ENCODE peak calls at places on chromosomes 16 and 17, in six cellular contexts. Q, O, V, J, Z and G are unnamed samples.

GRCh38 chr17:68432086-68432864 is 25.0 kb downstream of the WIPI1 start:
- DNase-seq in Q (peak), O (no peak), V (no peak), J (no peak), Z (no peak), G (no peak)

GRCh38 chr16:53945996-53946395 is 242.0 kb downstream of the FTO start:
- DNase-seq in Q (no peak), O (no peak), V (no peak), J (peak), Z (no peak), G (peak)

GRCh38 chr17:59845595-59846390 is 47.0 kb downstream of the TUBD1 start:
- DNase-seq in Q (peak), O (peak), V (no peak), J (peak), Z (no peak), G (peak)

GRCh38 chr17:39002991-39003715 is 36.0 kb upstream of the FBXO47 start:
- DNase-seq in Q (peak), O (peak), V (peak), J (peak), Z (peak), G (peak)

GRCh38 chr17:81523139-81524062 is 4.8 kb upstream of the FSCN2 start:
- DNase-seq in Q (no peak), O (no peak), V (no peak), J (peak), Z (no peak), G (peak)

GRCh38 chr16:17379121-17379571 is 91.6 kb downstream of the XYLT1 start:
- DNase-seq in Q (no peak), O (no peak), V (no peak), J (peak), Z (no peak), G (peak)

GRCh38 chr17:48597775-48598631 is 4.4 kb upstream of the HOXB5 start:
- DNase-seq in Q (peak), O (peak), V (no peak), J (peak), Z (peak), G (peak)

GRCh38 chr17:78258323-78259229 is 27.1 kb downstream of the TMEM235 start:
- DNase-seq in Q (peak), O (no peak), V (no peak), J (no peak), Z (peak), G (no peak)

GRCh38 chr17:13031718-13032350 is 14.0 kb upstream of the ELAC2 start:
- DNase-seq in Q (peak), O (peak), V (no peak), J (peak), Z (peak), G (peak)

GRCh38 chr17:36943250-36944220 is 5.2 kb upstream of the AATF start:
- DNase-seq in Q (peak), O (no peak), V (no peak), J (no peak), Z (no peak), G (peak)

GRCh38 chr16:70694088-70694487 is 8.2 kb upstream of the MTSS2 start:
- DNase-seq in Q (no peak), O (no peak), V (no peak), J (peak), Z (no peak), G (peak)

GRCh38 chr17:28760987-28761562 is 17.3 kb downstream of the TRAF4 start:
- DNase-seq in Q (no peak), O (peak), V (no peak), J (peak), Z (no peak), G (peak)

GRCh38 chr16:87392823-87393679 is 915 bp downstream of the MAP1LC3B start:
- DNase-seq in Q (peak), O (peak), V (no peak), J (peak), Z (no peak), G (peak)

GRCh38 chr17:5769936-5770335 is 185.6 kb upstream of the NLRP1 start:
- DNase-seq in Q (no peak), O (no peak), V (no peak), J (peak), Z (no peak), G (no peak)

GRCh38 chr16:268141-269053 is 7.3 kb downstream of the RGS11 start:
- DNase-seq in Q (no peak), O (peak), V (no peak), J (no peak), Z (no peak), G (no peak)

GRCh38 chr16:75710344-75710743 is 9.1 kb upstream of the DUXB start:
- DNase-seq in Q (no peak), O (no peak), V (no peak), J (no peak), Z (no peak), G (no peak)

GRCh38 chr17:43976956-43977837 is 23.5 kb upstream of the PYY start:
- DNase-seq in Q (no peak), O (no peak), V (no peak), J (no peak), Z (no peak), G (no peak)

GRCh38 chr16:52383071-52383470 is 163.9 kb downstream of the TOX3 start:
- DNase-seq in Q (no peak), O (no peak), V (no peak), J (no peak), Z (no peak), G (no peak)

GRCh38 chr17:76136276-76137025 is 4.6 kb downstream of the FOXJ1 start:
- DNase-seq in Q (no peak), O (no peak), V (no peak), J (no peak), Z (no peak), G (no peak)

GRCh38 chr16:77788196-77789084 is at the start of gene VAT1L:
- DNase-seq in Q (no peak), O (peak), V (no peak), J (peak), Z (no peak), G (peak)

GRCh38 chr16:77790964-77791363 is 2.6 kb downstream of the VAT1L start:
- DNase-seq in Q (no peak), O (no peak), V (no peak), J (no peak), Z (no peak), G (no peak)

GRCh38 chr16:77789085-77789611 is 784 bp downstream of the VAT1L start:
- DNase-seq in Q (no peak), O (no peak), V (no peak), J (no peak), Z (no peak), G (no peak)

GRCh38 chr16:77787452-77787851 is 912 bp upstream of the VAT1L start:
- DNase-seq in Q (no peak), O (no peak), V (no peak), J (no peak), Z (no peak), G (no peak)

DNA sequence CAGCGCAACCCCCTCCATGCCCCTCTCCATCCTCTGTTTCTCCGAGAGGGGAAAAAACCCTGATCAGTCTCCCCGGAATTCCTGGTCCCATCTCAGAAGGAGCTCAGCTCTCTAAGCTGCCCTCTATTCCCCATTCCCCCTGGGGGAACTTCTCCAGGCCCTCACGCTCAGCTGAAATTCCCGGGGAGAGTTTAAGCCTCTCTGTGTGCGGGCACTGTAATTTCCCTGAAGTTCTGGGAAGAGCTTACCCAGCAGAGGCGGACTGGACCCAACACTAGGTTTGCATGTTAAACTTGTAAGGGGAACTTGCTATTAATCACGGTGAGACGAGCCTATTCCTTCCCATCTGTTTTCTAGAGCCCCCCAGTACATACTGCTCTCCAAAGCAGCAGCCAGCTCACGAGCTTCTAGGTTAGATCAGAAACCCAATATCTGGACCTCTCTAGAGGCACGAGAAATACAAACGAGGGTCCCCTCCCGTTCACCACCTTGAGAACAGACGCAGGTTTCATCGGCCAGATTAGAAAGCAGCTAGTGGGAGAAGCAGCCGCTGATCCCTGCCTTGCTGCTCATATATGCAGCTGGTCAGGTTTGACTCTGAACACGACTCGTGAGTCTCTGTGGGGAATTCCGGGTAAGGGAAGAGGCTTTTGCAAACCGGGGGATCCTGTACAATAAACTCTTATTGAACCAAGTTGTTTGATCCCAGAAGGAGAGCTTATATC is 1.4 kb downstream of the VAT1L start:
- DNase-seq in Q (no peak), O (no peak), V (no peak), J (no peak), Z (no peak), G (peak)
- H3K4me3 ChIP-seq in Q (no peak), O (no peak), V (peak), J (peak), Z (no peak), G (peak)

GRCh38 chr16:20743591-20743990 is 2.0 kb upstream of the THUMPD1 start:
- DNase-seq in Q (no peak), O (no peak), V (no peak), J (no peak), Z (no peak), G (no peak)

GRCh38 chr16:20740901-20741491 is 622 bp downstream of the THUMPD1 start:
- DNase-seq in Q (peak), O (peak), V (peak), J (peak), Z (peak), G (peak)

GRCh38 chr16:20741555-20742285 is at the start of gene THUMPD1:
- DNase-seq in Q (peak), O (peak), V (peak), J (peak), Z (peak), G (peak)

GRCh38 chr16:20744922-20745440 is 3.4 kb upstream of the THUMPD1 start:
- DNase-seq in Q (no peak), O (no peak), V (no peak), J (no peak), Z (no peak), G (no peak)

GRCh38 chr16:20740007-20740883 is 1.4 kb downstream of the THUMPD1 start:
- DNase-seq in Q (no peak), O (peak), V (no peak), J (peak), Z (no peak), G (peak)
- TF ChIP-seq CTCF in Q (no peak), O (peak), V (no peak), J (peak), Z (peak), G (peak)

GRCh38 chr16:89653656-89654295 is 3.7 kb downstream of the CHMP1A start:
- DNase-seq in Q (no peak), O (no peak), V (no peak), J (no peak), Z (no peak), G (no peak)

GRCh38 chr16:89655062-89655643 is 2.4 kb downstream of the CHMP1A start:
- DNase-seq in Q (no peak), O (peak), V (no peak), J (no peak), Z (no peak), G (no peak)

GRCh38 chr16:89657442-89658220 is at the start of the genes CHMP1A and SPATA33:
- DNase-seq in Q (peak), O (peak), V (peak), J (peak), Z (peak), G (peak)

GRCh38 chr16:89658221-89658879 is 714 bp downstream of the SPATA33 start:
- DNase-seq in Q (no peak), O (peak), V (no peak), J (no peak), Z (no peak), G (no peak)

GRCh38 chr16:89656435-89657121 is 930 bp downstream of the CHMP1A start:
- DNase-seq in Q (no peak), O (no peak), V (no peak), J (no peak), Z (no peak), G (no peak)
- H3K4me3 ChIP-seq in Q (peak), O (peak), V (peak), J (peak), Z (peak), G (peak)

DNA sequence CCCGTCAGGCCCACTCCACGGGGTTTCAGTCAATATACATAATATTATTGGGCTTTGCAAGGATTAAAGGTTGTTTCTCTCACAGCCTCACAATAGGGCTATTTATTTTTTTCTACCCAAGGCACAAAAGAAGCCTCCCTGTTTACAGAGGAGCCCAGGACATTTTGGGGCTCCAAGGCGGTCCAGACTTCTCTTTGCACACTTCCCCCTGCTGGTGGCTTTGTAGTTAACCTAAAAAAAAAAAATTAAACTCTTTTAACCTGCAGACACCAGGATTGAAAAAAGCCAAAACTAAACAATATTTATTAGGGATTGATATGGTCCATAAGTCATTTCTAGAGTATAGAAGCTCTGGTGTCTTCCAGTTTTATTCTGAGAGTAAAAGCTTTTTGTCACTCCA is 169.7 kb upstream of the ZFHX3 start:
- DNase-seq in Q (no peak), O (no peak), V (no peak), J (no peak), Z (no peak), G (no peak)
- TF ChIP-seq CTCF in Q (no peak), O (no peak), V (no peak), J (peak), Z (no peak), G (no peak)

DNA sequence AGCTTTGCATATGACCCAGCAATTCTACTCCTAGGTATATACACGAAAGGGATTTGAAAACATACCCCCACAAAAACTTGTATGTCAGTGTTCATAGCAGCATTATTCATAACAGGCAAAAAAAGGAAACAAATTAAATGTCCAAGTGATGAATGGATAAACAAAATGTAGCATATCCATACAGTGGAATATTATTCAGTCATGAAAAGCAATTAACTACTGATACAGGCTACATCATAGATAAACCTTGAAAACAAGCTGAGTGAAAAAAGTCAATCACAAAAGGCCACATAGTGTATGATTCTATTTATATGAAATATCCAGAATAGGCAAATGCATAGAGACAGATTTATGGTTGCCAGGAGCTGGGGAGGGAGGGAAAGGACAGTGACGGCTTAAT is 676 bp downstream of the EME1 start:
- DNase-seq in Q (no peak), O (no peak), V (no peak), J (no peak), Z (no peak), G (no peak)
- H3K4me3 ChIP-seq in Q (no peak), O (peak), V (no peak), J (peak), Z (no peak), G (peak)

DNA sequence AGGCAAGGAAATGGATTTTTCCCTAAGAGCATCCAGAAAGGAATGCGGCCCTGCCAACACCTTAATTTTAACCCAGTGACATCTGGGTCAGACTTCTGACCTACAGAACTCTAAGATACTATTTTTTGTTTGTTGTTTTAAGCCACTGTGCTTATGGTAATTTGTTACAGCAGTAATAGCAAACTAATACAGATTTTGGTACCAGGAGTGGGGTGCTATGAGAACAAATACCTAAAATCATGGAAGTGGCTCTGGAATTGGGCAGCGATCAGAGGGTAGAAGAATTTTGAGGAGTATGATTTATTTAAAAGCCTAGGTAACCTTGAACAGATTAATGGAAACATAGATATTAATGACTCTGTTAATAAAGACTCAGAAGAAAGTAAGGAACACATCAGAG is 208.2 kb downstream of the ZNF423 start:
- DNase-seq in Q (no peak), O (no peak), V (no peak), J (no peak), Z (no peak), G (no peak)
- TF ChIP-seq CTCF in Q (no peak), O (no peak), V (no peak), J (no peak), Z (no peak), G (no peak)

DNA sequence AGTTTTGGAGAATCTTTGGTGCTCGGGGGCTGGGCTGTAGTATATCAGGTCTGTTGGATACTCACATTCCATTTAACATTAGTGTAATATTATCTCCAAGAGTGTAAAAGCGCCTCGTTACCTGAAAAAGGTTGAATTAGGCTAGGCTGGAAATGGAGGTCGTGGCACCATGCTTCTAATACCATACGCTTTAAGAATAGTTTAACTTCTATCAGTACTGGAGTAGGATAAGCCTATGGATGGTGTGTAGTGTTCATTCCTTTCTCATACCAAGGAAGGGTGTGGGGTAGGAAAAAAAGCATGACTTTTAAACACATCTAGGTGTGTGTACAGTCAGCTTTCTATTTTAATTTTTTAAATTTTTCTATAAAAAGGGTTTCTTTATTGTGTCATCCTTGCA is 2.0 kb downstream of the SRCAP start:
- DNase-seq in Q (no peak), O (no peak), V (no peak), J (no peak), Z (no peak), G (no peak)
- H3K4me3 ChIP-seq in Q (no peak), O (no peak), V (no peak), J (no peak), Z (no peak), G (peak)